ENCODE peak calls at places on chromosomes 12 and 14, in six cellular contexts. C is OCI-M1, X is mesenteric fat pad, Z is glutamatergic neuron, F is choroid plexus epithelial cell, A is lower leg skin. B is an unnamed sample.

GRCh38 chr12:26691234-26691970 is 141.6 kb downstream of the ITPR2 start:
- DNase-seq in C (peak; percentile 71), F (peak; percentile 99), A (no peak), X (no peak), Z (peak; percentile 12), B (peak; percentile 36)

GRCh38 chr14:85554106-85554505 is 24.2 kb downstream of the FLRT2 start:
- DNase-seq in F (peak; percentile 39), A (no peak), C (no peak), X (no peak), Z (no peak), B (no peak)

GRCh38 chr12:128459067-128459466 is 192.1 kb downstream of the TMEM132C start:
- DNase-seq in A (no peak), Z (no peak), F (no peak), C (no peak), X (no peak), B (no peak)

GRCh38 chr12:49346659-49347306 is at the start of gene DNAJC22:
- DNase-seq in X (peak; percentile 53), Z (peak; percentile 66), C (peak; percentile 54), F (peak; percentile 47), A (peak; percentile 87), B (no peak)

GRCh38 chr12:109736552-109737108 is 23.0 kb downstream of the FAM222A start:
- DNase-seq in F (peak; percentile 69), A (peak; percentile 79), C (peak; percentile 59), X (peak; percentile 86), Z (peak; percentile 67), B (peak; percentile 59)

GRCh38 chr14:37974421-37974820 is 233.3 kb upstream of the SSTR1 start:
- DNase-seq in X (no peak), C (no peak), Z (no peak), F (no peak), A (no peak), B (no peak)

GRCh38 chr12:95182868-95183415 is 34.3 kb downstream of the FGD6 start:
- DNase-seq in Z (no peak), A (no peak), X (no peak), F (peak; percentile 83), C (peak; percentile 30), B (peak; percentile 62)

GRCh38 chr12:52543985-52544888 is 8.7 kb downstream of the KRT71 start:
- DNase-seq in X (no peak), F (no peak), Z (no peak), C (no peak), A (no peak), B (peak; percentile 49)

GRCh38 chr12:452667-453210 is 7.0 kb upstream of the B4GALNT3 start:
- DNase-seq in Z (no peak), X (no peak), F (no peak), C (no peak), A (no peak), B (peak; percentile 17)

GRCh38 chr12:91355150-91356006 is 172.8 kb upstream of the DCN start:
- DNase-seq in X (no peak), C (peak; percentile 69), F (peak; percentile 90), Z (peak; percentile 72), A (peak; percentile 93), B (peak; percentile 77)

GRCh38 chr12:31582155-31582554 is 8.8 kb downstream of the DENND5B start:
- DNase-seq in C (no peak), F (peak; percentile 72), Z (no peak), X (no peak), A (no peak), B (no peak)

GRCh38 chr12:124837958-124838803 is 25.5 kb downstream of the SCARB1 start:
- DNase-seq in A (no peak), F (peak; percentile 99), Z (no peak), C (no peak), X (no peak), B (peak; percentile 98)

GRCh38 chr12:67161322-67161918 is 107.7 kb upstream of the CAND1 start:
- DNase-seq in Z (peak; percentile 37), F (peak; percentile 73), X (no peak), C (peak; percentile 61), A (no peak), B (peak; percentile 60)

GRCh38 chr14:93315575-93315974 is 17.3 kb downstream of the BTBD7 start:
- DNase-seq in X (no peak), Z (no peak), C (no peak), A (no peak), F (no peak), B (no peak)

GRCh38 chr12:47574252-47575021 is 131.4 kb downstream of the RPAP3 start:
- DNase-seq in A (no peak), Z (no peak), C (no peak), X (no peak), F (no peak), B (no peak)

GRCh38 chr12:3152013-3152412 is 74.8 kb downstream of the TSPAN9 start:
- DNase-seq in Z (peak; percentile 44), X (no peak), F (peak; percentile 34), A (no peak), C (no peak), B (peak; percentile 41)

GRCh38 chr12:678747-679712 is 15.8 kb upstream of the NINJ2 start:
- DNase-seq in A (no peak), F (no peak), C (no peak), Z (no peak), X (no peak), B (no peak)

GRCh38 chr12:133231001-133231400 is 4.7 kb downstream of the ANHX start:
- DNase-seq in X (no peak), C (no peak), Z (no peak), A (peak; percentile 23), F (no peak), B (no peak)

GRCh38 chr12:46153267-46153872 is 115.5 kb downstream of the SLC38A1 start:
- DNase-seq in C (peak; percentile 62), X (no peak), F (peak; percentile 57), A (no peak), Z (no peak), B (no peak)